ENCODE peak calls at places on chromosomes 7 and 10, in seven cellular contexts. I is GM20000; A is stimulated activated CD4-positive, alpha-beta T cell treated with anti-CD3 and anti-CD28 coated beads, Interleukin-12 subunit alpha, Interleukin-12 subunit beta, amount 100 ng/mL, for 4 hours; P is foreskin fibroblast; B is PC-9; W is nucleus accumbens; F is NCI-H2081. V is an unnamed sample.

GRCh38 chr10:96168546-96168945 is 38.4 kb downstream of the ZNF518A start:
- DNase-seq in W (no peak), B (no peak), A (no peak), I (no peak), F (no peak), P (no peak), V (no peak)

GRCh38 chr7:1236132-1236655 is 3.5 kb downstream of the UNCX start:
- DNase-seq in W (no peak), F (no peak), I (no peak), B (no peak), P (no peak), A (no peak), V (no peak)

GRCh38 chr10:15658099-15658702 is 61.5 kb downstream of the ITGA8 start:
- DNase-seq in I (no peak), P (no peak), W (no peak), A (no peak), B (no peak), F (no peak), V (no peak)

GRCh38 chr10:132319853-132320669 is 11.9 kb upstream of the LRRC27 start:
- DNase-seq in P (peak), A (no peak), B (peak), W (no peak), F (no peak), I (peak), V (peak)

GRCh38 chr10:84196941-84197340 is 2.6 kb downstream of the CDHR1 start:
- DNase-seq in B (no peak), I (no peak), A (no peak), F (no peak), P (no peak), W (no peak), V (peak)

GRCh38 chr7:148747274-148747673 is 48.6 kb downstream of the CUL1 start:
- DNase-seq in W (no peak), P (no peak), I (no peak), A (no peak), F (peak), B (no peak), V (no peak)

GRCh38 chr10:8061274-8062211 is 7.1 kb downstream of the GATA3 start:
- DNase-seq in A (no peak), I (no peak), P (no peak), B (no peak), W (no peak), F (no peak), V (no peak)

GRCh38 chr10:3689871-3690510 is 95.0 kb downstream of the KLF6 start:
- DNase-seq in P (no peak), F (no peak), A (no peak), B (peak), W (peak), I (no peak), V (no peak)

GRCh38 chr10:124168581-124168980 is 75.2 kb upstream of the CHST15 start:
- DNase-seq in I (no peak), A (no peak), W (no peak), B (no peak), F (no peak), P (no peak), V (no peak)

GRCh38 chr10:103111031-103111917 is 81.8 kb downstream of the NT5C2 start:
- DNase-seq in A (no peak), I (peak), W (no peak), P (peak), F (no peak), B (no peak), V (no peak)

GRCh38 chr10:8305871-8306652 is 251.6 kb downstream of the GATA3 start:
- DNase-seq in B (no peak), A (no peak), F (no peak), I (no peak), P (no peak), W (peak), V (no peak)

GRCh38 chr7:135493362-135493761 is 16.5 kb downstream of the CNOT4 start:
- DNase-seq in F (no peak), I (no peak), A (no peak), W (no peak), P (no peak), B (no peak), V (no peak)

GRCh38 chr7:85457911-85458310 is 271.1 kb upstream of the SEMA3D start:
- DNase-seq in I (no peak), W (no peak), P (no peak), B (no peak), F (no peak), A (no peak), V (no peak)

GRCh38 chr10:97676770-97677581 is 10.1 kb downstream of the AVPI1 start:
- DNase-seq in F (peak), P (peak), I (peak), A (peak), W (peak), B (peak), V (no peak)

GRCh38 chr7:42145539-42145938 is 91.5 kb downstream of the GLI3 start:
- DNase-seq in W (no peak), I (no peak), A (no peak), P (no peak), F (no peak), B (no peak), V (no peak)

GRCh38 chr10:126013489-126014281 is 117.3 kb downstream of the FANK1 start:
- DNase-seq in A (no peak), B (no peak), W (no peak), F (peak), I (peak), P (peak), V (no peak)

GRCh38 chr10:117166420-117167345 is 28.6 kb upstream of the VAX1 start:
- DNase-seq in P (no peak), A (no peak), B (no peak), I (no peak), F (no peak), W (no peak), V (no peak)

GRCh38 chr7:152344253-152344652 is 91.5 kb downstream of the KMT2C start:
- DNase-seq in W (no peak), P (no peak), B (no peak), F (no peak), A (no peak), I (no peak), V (no peak)

GRCh38 chr10:30747633-30748032 is 118.1 kb upstream of the LYZL2 start:
- DNase-seq in W (no peak), I (no peak), A (peak), F (no peak), P (peak), B (no peak), V (no peak)

GRCh38 chr10:83657487-83657886 is 481.8 kb upstream of the GHITM start:
- DNase-seq in I (no peak), F (no peak), P (no peak), A (no peak), W (no peak), B (no peak), V (no peak)

GRCh38 chr7:155653773-155654172 is 9.3 kb downstream of the RBM33 start:
- DNase-seq in I (no peak), P (peak), F (no peak), A (no peak), W (no peak), B (no peak), V (peak)

GRCh38 chr10:21688870-21689269 is 154.8 kb downstream of the MLLT10 start:
- DNase-seq in F (no peak), P (no peak), I (no peak), A (no peak), B (no peak), W (no peak), V (no peak)

GRCh38 chr7:37643876-37644275 is 39.7 kb upstream of the GPR141 start:
- DNase-seq in A (no peak), I (no peak), P (no peak), F (peak), B (no peak), W (no peak), V (no peak)

GRCh38 chr7:30369879-30370278 is 85.5 kb downstream of the ZNRF2 start:
- DNase-seq in P (no peak), I (no peak), B (no peak), F (no peak), A (no peak), W (no peak), V (no peak)

GRCh38 chr7:17690030-17690429 is 250.3 kb downstream of the SNX13 start:
- DNase-seq in F (no peak), W (no peak), A (no peak), I (no peak), P (peak), B (peak), V (peak)

GRCh38 chr7:153628825-153629224 is 423.4 kb upstream of the DPP6 start:
- DNase-seq in P (no peak), B (no peak), A (no peak), F (peak), I (no peak), W (no peak), V (no peak)

GRCh38 chr10:71262027-71262426 is 49.7 kb downstream of the UNC5B start:
- DNase-seq in A (no peak), P (no peak), W (no peak), I (no peak), F (peak), B (no peak), V (no peak)

GRCh38 chr7:28176645-28177044 is 4.0 kb downstream of the JAZF1 start:
- DNase-seq in P (no peak), W (no peak), F (no peak), I (no peak), A (no peak), B (no peak), V (no peak)

GRCh38 chr10:69228151-69228550 is 8.0 kb downstream of the HKDC1 start:
- DNase-seq in B (no peak), I (no peak), W (no peak), A (no peak), P (no peak), F (no peak), V (no peak)

GRCh38 chr7:157514306-157514705 is 177.5 kb downstream of the DNAJB6 start:
- DNase-seq in A (no peak), B (no peak), P (no peak), W (no peak), I (no peak), F (no peak), V (peak)

GRCh38 chr10:12067336-12067735 is 1.4 kb upstream of the DHTKD1 start:
- DNase-seq in A (no peak), W (no peak), I (no peak), P (peak), F (no peak), B (peak), V (no peak)

GRCh38 chr10:65294329-65294728 is 1631.5 kb upstream of the LRRTM3 start:
- DNase-seq in P (no peak), A (no peak), I (no peak), B (no peak), F (no peak), W (no peak), V (no peak)

GRCh38 chr10:103765981-103766380 is 89.4 kb downstream of the SH3PXD2A start:
- DNase-seq in A (peak), W (no peak), B (no peak), P (no peak), F (no peak), I (no peak), V (no peak)

GRCh38 chr10:61795551-61795950 is 105.9 kb upstream of the ARID5B start:
- DNase-seq in A (no peak), P (no peak), F (no peak), W (no peak), B (no peak), I (no peak), V (no peak)